ENCODE peak calls at places on chromosomes 2 and 18, in five cellular contexts. One of them, this sample, is unnamed.

GRCh38 chr18:76528477-76529432 is 33.7 kb upstream of the ZNF516 start:
- DNase-seq in GM12878: peak
- DNase-seq in K562: no peak
- DNase-seq in HepG2: peak
- DNase-seq in H1: no peak
- DNase-seq in this sample: no peak

GRCh38 chr2:180524458-180524857 is 455.9 kb upstream of the UBE2E3 start:
- DNase-seq in GM12878: no peak
- DNase-seq in K562: no peak
- DNase-seq in HepG2: no peak
- DNase-seq in H1: no peak
- DNase-seq in this sample: no peak

GRCh38 chr2:24761866-24762265 is 31.3 kb downstream of the PTRHD1 start:
- DNase-seq in GM12878: no peak
- DNase-seq in K562: no peak
- DNase-seq in HepG2: no peak
- DNase-seq in H1: no peak
- DNase-seq in this sample: no peak

GRCh38 chr2:38947241-38948239 is 57.9 kb downstream of the ARHGEF33 start:
- DNase-seq in GM12878: peak
- DNase-seq in K562: peak
- DNase-seq in HepG2: peak
- DNase-seq in H1: peak
- DNase-seq in this sample: peak

GRCh38 chr2:236073246-236073645 is 94.9 kb downstream of the GBX2 start:
- DNase-seq in GM12878: no peak
- DNase-seq in K562: peak
- DNase-seq in HepG2: no peak
- DNase-seq in H1: no peak
- DNase-seq in this sample: no peak

GRCh38 chr2:3519255-3520190 is at the start of gene ADI1:
- DNase-seq in GM12878: peak
- DNase-seq in K562: peak
- DNase-seq in HepG2: peak
- DNase-seq in H1: peak
- DNase-seq in this sample: peak

GRCh38 chr2:175630319-175631246 is 371.5 kb downstream of the LNPK start:
- DNase-seq in GM12878: no peak
- DNase-seq in K562: peak
- DNase-seq in HepG2: peak
- DNase-seq in H1: no peak
- DNase-seq in this sample: no peak

GRCh38 chr18:13241083-13241892 is 22.7 kb downstream of the LDLRAD4 start:
- DNase-seq in GM12878: no peak
- DNase-seq in K562: no peak
- DNase-seq in HepG2: no peak
- DNase-seq in H1: no peak
- DNase-seq in this sample: no peak

GRCh38 chr2:131062066-131062465 is 31.2 kb downstream of the FAM168B start:
- DNase-seq in GM12878: no peak
- DNase-seq in K562: no peak
- DNase-seq in HepG2: no peak
- DNase-seq in H1: no peak
- DNase-seq in this sample: no peak

GRCh38 chr2:109351164-109351756 is 222.3 kb downstream of the SH3RF3 start:
- DNase-seq in GM12878: no peak
- DNase-seq in K562: no peak
- DNase-seq in HepG2: no peak
- DNase-seq in H1: no peak
- DNase-seq in this sample: no peak

GRCh38 chr18:5298156-5298852 is 2.8 kb upstream of the ZBTB14 start:
- DNase-seq in GM12878: no peak
- DNase-seq in K562: peak
- DNase-seq in HepG2: peak
- DNase-seq in H1: no peak
- DNase-seq in this sample: no peak

GRCh38 chr18:44924750-44925534 is 244.3 kb downstream of the SETBP1 start:
- DNase-seq in GM12878: no peak
- DNase-seq in K562: no peak
- DNase-seq in HepG2: no peak
- DNase-seq in H1: no peak
- DNase-seq in this sample: no peak

GRCh38 chr2:85920810-85921545 is 32.2 kb upstream of the ST3GAL5 start:
- DNase-seq in GM12878: no peak
- DNase-seq in K562: peak
- DNase-seq in HepG2: no peak
- DNase-seq in H1: no peak
- DNase-seq in this sample: peak

GRCh38 chr2:70643715-70644114 is 90.1 kb upstream of the TGFA start:
- DNase-seq in GM12878: no peak
- DNase-seq in K562: peak
- DNase-seq in HepG2: peak
- DNase-seq in H1: no peak
- DNase-seq in this sample: peak

GRCh38 chr2:579961-580360 is 97.2 kb downstream of the TMEM18 start:
- DNase-seq in GM12878: no peak
- DNase-seq in K562: no peak
- DNase-seq in HepG2: no peak
- DNase-seq in H1: no peak
- DNase-seq in this sample: no peak

GRCh38 chr2:19883971-19884720 is 17.6 kb downstream of the TTC32 start:
- DNase-seq in GM12878: no peak
- DNase-seq in K562: no peak
- DNase-seq in HepG2: no peak
- DNase-seq in H1: no peak
- DNase-seq in this sample: no peak
- TF ChIP-seq MAX in GM12878: no peak
- TF ChIP-seq MAX in K562: no peak
- TF ChIP-seq MAX in HepG2: no peak
- TF ChIP-seq MAX in H1: no peak
- TF ChIP-seq MAX in this sample: no peak

GRCh38 chr2:26316845-26317244 is 29.1 kb upstream of the SELENOI start:
- DNase-seq in GM12878: no peak
- DNase-seq in K562: peak
- DNase-seq in HepG2: no peak
- DNase-seq in H1: no peak
- DNase-seq in this sample: no peak

GRCh38 chr2:26317377-26318105 is 28.4 kb upstream of the SELENOI start:
- DNase-seq in GM12878: no peak
- DNase-seq in K562: no peak
- DNase-seq in HepG2: no peak
- DNase-seq in H1: no peak
- DNase-seq in this sample: no peak

GRCh38 chr2:26313446-26313845 is 32.5 kb upstream of the SELENOI start:
- DNase-seq in GM12878: no peak
- DNase-seq in K562: no peak
- DNase-seq in HepG2: no peak
- DNase-seq in H1: no peak
- DNase-seq in this sample: no peak

GRCh38 chr2:26314243-26314642 is 31.7 kb upstream of the SELENOI start:
- DNase-seq in GM12878: no peak
- DNase-seq in K562: peak
- DNase-seq in HepG2: peak
- DNase-seq in H1: no peak
- DNase-seq in this sample: no peak

DNA sequence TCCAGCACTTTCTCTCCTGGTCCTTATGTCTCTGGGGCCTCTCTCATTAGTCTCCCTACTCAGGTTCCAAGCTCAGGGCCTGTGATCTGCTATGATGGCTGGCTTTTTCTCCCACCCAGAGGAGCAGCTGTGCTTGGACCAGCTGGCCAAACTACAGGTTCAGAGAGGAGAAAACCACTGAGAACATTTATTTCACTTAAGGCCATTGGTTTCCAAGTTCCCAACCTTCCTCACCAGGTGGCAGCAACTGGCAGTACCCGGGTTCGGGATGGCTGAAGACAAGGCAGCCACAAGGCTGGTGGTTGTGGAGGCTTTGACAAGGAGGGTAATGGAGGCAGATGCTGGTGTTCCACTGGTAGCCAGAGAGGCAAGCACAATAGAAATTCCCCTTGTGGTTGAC is 29.9 kb upstream of the SELENOI start:
- DNase-seq in GM12878: no peak
- DNase-seq in K562: no peak
- DNase-seq in HepG2: peak
- DNase-seq in H1: no peak
- DNase-seq in this sample: peak
- TF ChIP-seq HDAC2 in GM12878: no peak
- TF ChIP-seq HDAC2 in K562: no peak
- TF ChIP-seq HDAC2 in HepG2: no peak
- TF ChIP-seq HDAC2 in H1: no peak
- TF ChIP-seq HDAC2 in this sample: no peak

DNA sequence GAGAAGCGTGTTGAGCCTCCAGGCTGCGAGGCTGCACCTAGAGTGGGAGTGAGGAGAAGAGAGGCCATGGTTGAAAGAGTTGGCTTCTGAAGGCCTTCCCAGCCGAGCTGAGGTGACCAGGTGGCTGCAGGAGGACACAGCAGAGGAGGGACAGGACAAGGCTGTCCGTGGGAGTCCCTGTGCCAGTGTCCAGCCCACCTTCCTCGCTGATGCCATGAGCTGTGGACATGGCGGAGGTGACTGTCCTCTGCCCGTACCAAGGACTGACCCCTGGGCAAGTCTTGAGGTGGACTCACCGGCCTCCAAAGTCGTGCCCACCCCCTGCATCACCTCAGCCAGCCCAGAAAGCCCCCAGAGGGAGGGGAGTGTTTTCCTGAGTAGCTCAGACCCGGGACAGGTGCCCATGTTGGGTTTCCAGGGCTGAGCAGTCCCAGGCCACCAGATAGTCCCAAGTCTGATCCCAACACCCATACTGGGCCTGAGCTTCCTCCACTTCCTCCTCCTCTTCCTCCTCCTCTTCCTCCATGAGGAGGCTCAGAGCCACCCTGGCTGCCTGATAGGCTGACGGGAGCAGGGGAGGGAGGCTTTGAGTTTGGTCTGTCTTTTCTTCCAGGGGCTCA is 43.0 kb upstream of the FOSL2 start:
- DNase-seq in GM12878: no peak
- DNase-seq in K562: no peak
- DNase-seq in HepG2: no peak
- DNase-seq in H1: no peak
- DNase-seq in this sample: no peak
- TF ChIP-seq MAX in GM12878: no peak
- TF ChIP-seq MAX in K562: no peak
- TF ChIP-seq MAX in HepG2: no peak
- TF ChIP-seq MAX in H1: no peak
- TF ChIP-seq MAX in this sample: no peak

GRCh38 chr2:218505754-218506371 is 62.3 kb downstream of the USP37 start:
- DNase-seq in GM12878: no peak
- DNase-seq in K562: no peak
- DNase-seq in HepG2: peak
- DNase-seq in H1: no peak
- DNase-seq in this sample: no peak

GRCh38 chr2:218500501-218501060 is 67.6 kb downstream of the USP37 start:
- DNase-seq in GM12878: no peak
- DNase-seq in K562: no peak
- DNase-seq in HepG2: no peak
- DNase-seq in H1: no peak
- DNase-seq in this sample: no peak

GRCh38 chr2:218501665-218502064 is 66.5 kb downstream of the USP37 start:
- DNase-seq in GM12878: no peak
- DNase-seq in K562: no peak
- DNase-seq in HepG2: no peak
- DNase-seq in H1: no peak
- DNase-seq in this sample: no peak
- TF ChIP-seq HDAC2 in GM12878: no peak
- TF ChIP-seq HDAC2 in K562: no peak
- TF ChIP-seq HDAC2 in HepG2: no peak
- TF ChIP-seq HDAC2 in H1: no peak
- TF ChIP-seq HDAC2 in this sample: no peak

GRCh38 chr2:202508686-202509085 is 126.1 kb upstream of the FAM117B start:
- DNase-seq in GM12878: no peak
- DNase-seq in K562: no peak
- DNase-seq in HepG2: no peak
- DNase-seq in H1: no peak
- DNase-seq in this sample: no peak
- TF ChIP-seq MAX in GM12878: no peak
- TF ChIP-seq MAX in K562: no peak
- TF ChIP-seq MAX in HepG2: no peak
- TF ChIP-seq MAX in H1: no peak
- TF ChIP-seq MAX in this sample: no peak

GRCh38 chr18:55585050-55585449 is 2.9 kb downstream of the TCF4 start:
- DNase-seq in GM12878: no peak
- DNase-seq in K562: no peak
- DNase-seq in HepG2: no peak
- DNase-seq in H1: no peak
- DNase-seq in this sample: no peak

GRCh38 chr18:55587341-55588000 is 521 bp downstream of the TCF4 start:
- DNase-seq in GM12878: no peak
- DNase-seq in K562: peak
- DNase-seq in HepG2: no peak
- DNase-seq in H1: no peak
- DNase-seq in this sample: peak

GRCh38 chr18:55588001-55588875 is at the start of gene TCF4:
- DNase-seq in GM12878: no peak
- DNase-seq in K562: peak
- DNase-seq in HepG2: no peak
- DNase-seq in H1: no peak
- DNase-seq in this sample: peak

GRCh38 chr18:55585586-55586521 is 2.1 kb downstream of the TCF4 start:
- DNase-seq in GM12878: no peak
- DNase-seq in K562: no peak
- DNase-seq in HepG2: no peak
- DNase-seq in H1: no peak
- DNase-seq in this sample: no peak

DNA sequence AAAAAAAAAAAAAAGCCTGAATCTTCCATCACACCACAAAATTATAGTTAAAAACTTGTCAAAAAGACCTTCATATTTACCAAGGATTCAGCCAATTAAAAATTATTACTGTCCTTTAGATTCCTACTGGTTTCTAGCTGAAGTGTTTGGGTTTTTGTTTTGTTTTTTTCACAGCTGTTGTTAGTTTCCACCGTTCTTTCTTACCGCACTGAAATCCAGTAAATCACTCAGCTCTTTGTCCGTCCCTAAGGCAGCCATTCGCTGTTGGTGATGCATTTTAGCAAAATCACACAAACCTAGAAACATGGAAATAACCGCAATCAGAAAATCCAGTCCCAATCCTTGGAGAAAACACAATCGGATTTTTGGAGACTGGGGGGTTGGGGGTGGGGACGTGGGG is 1.2 kb downstream of the TCF4 start:
- DNase-seq in GM12878: no peak
- DNase-seq in K562: no peak
- DNase-seq in HepG2: no peak
- DNase-seq in H1: no peak
- DNase-seq in this sample: no peak
- TF ChIP-seq HDAC2 in GM12878: no peak
- TF ChIP-seq HDAC2 in K562: no peak
- TF ChIP-seq HDAC2 in HepG2: no peak
- TF ChIP-seq HDAC2 in H1: no peak
- TF ChIP-seq HDAC2 in this sample: no peak

DNA sequence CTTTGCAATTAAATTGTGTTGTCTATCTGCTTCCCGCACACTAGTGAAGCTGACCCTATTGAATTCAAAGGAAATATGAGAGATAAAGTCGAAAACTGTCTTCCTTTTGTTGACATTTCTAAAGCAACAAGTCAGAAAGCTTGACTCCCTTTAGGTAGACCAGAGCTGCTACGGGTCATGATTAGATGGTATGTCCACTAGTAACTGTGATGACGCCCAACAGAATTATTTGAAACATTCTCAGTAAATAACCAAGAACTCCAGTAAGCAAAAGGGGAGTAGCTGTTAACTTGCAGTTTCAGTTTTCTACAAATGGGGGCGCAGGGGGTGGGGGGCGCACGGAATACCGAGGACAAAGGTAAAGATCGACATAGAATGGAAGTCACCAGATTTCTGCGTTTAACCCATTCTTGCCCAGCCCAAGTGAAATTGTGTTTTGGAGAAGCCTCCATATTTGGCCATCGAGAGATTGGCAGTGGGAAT is 56.4 kb downstream of the CRIM1 start:
- DNase-seq in GM12878: no peak
- DNase-seq in K562: no peak
- DNase-seq in HepG2: no peak
- DNase-seq in H1: peak
- DNase-seq in this sample: no peak
- TF ChIP-seq MAX in GM12878: no peak
- TF ChIP-seq MAX in K562: no peak
- TF ChIP-seq MAX in HepG2: no peak
- TF ChIP-seq MAX in H1: no peak
- TF ChIP-seq MAX in this sample: peak

This sample was measured in A549.